ENCODE peak calls at places on chromosomes 16 and 17, in six cellular contexts. One of them, this sample, is unnamed.

GRCh38 chr17:57523926-57524634 is 221.0 kb downstream of the CCDC182 start:
- DNase-seq in fibroblast of lung: peak; percentile 78
- DNase-seq in IMR-90: peak; percentile 61
- DNase-seq in A549: peak; percentile 43
- DNase-seq in GM23338: no peak
- DNase-seq in trophoblast cell: no peak
- DNase-seq in this sample: no peak

GRCh38 chr16:68470461-68471150 is 22.3 kb upstream of the SMPD3 start:
- DNase-seq in fibroblast of lung: no peak
- DNase-seq in IMR-90: no peak
- DNase-seq in A549: no peak
- DNase-seq in GM23338: no peak
- DNase-seq in trophoblast cell: no peak
- DNase-seq in this sample: peak; percentile 42

GRCh38 chr17:19386974-19387920 is at the start of gene MFAP4:
- DNase-seq in fibroblast of lung: peak; percentile 90
- DNase-seq in IMR-90: peak; percentile 90
- DNase-seq in A549: no peak
- DNase-seq in GM23338: peak; percentile 77
- DNase-seq in trophoblast cell: no peak
- DNase-seq in this sample: no peak

GRCh38 chr17:35295686-35296085 is 52.8 kb downstream of the SLFN5 start:
- DNase-seq in fibroblast of lung: no peak
- DNase-seq in IMR-90: no peak
- DNase-seq in A549: no peak
- DNase-seq in GM23338: no peak
- DNase-seq in trophoblast cell: no peak
- DNase-seq in this sample: no peak

GRCh38 chr17:82848022-82848592 is 8.3 kb upstream of the ZNF750 start:
- DNase-seq in fibroblast of lung: peak; percentile 76
- DNase-seq in IMR-90: peak; percentile 79
- DNase-seq in A549: no peak
- DNase-seq in GM23338: no peak
- DNase-seq in trophoblast cell: peak; percentile 48
- DNase-seq in this sample: no peak

GRCh38 chr17:80426671-80427326 is 11.8 kb downstream of the ENDOV start:
- DNase-seq in fibroblast of lung: peak; percentile 34
- DNase-seq in IMR-90: peak; percentile 50
- DNase-seq in A549: peak; percentile 95
- DNase-seq in GM23338: peak; percentile 90
- DNase-seq in trophoblast cell: peak; percentile 72
- DNase-seq in this sample: peak; percentile 89

GRCh38 chr17:48439875-48440505 is 10.0 kb upstream of the SKAP1 start:
- DNase-seq in fibroblast of lung: no peak
- DNase-seq in IMR-90: no peak
- DNase-seq in A549: no peak
- DNase-seq in GM23338: no peak
- DNase-seq in trophoblast cell: no peak
- DNase-seq in this sample: peak; percentile 58

GRCh38 chr17:18129041-18129502 is 20.5 kb downstream of the MYO15A start:
- DNase-seq in fibroblast of lung: peak; percentile 44
- DNase-seq in IMR-90: peak; percentile 68
- DNase-seq in A549: no peak
- DNase-seq in GM23338: no peak
- DNase-seq in trophoblast cell: no peak
- DNase-seq in this sample: no peak

GRCh38 chr16:83809092-83809491 is 1.3 kb downstream of the HSBP1 start:
- DNase-seq in fibroblast of lung: no peak
- DNase-seq in IMR-90: no peak
- DNase-seq in A549: no peak
- DNase-seq in GM23338: no peak
- DNase-seq in trophoblast cell: no peak
- DNase-seq in this sample: no peak

GRCh38 chr17:50348522-50349240 is 2.8 kb downstream of the XYLT2 start:
- DNase-seq in fibroblast of lung: peak; percentile 56
- DNase-seq in IMR-90: peak; percentile 53
- DNase-seq in A549: no peak
- DNase-seq in GM23338: no peak
- DNase-seq in trophoblast cell: no peak
- DNase-seq in this sample: no peak

GRCh38 chr16:59126486-59126885 is 392.4 kb upstream of the GOT2 start:
- DNase-seq in fibroblast of lung: no peak
- DNase-seq in IMR-90: no peak
- DNase-seq in A549: no peak
- DNase-seq in GM23338: no peak
- DNase-seq in trophoblast cell: no peak
- DNase-seq in this sample: no peak

GRCh38 chr17:74842599-74843351 is 16.9 kb downstream of the GRIN2C start:
- DNase-seq in fibroblast of lung: peak; percentile 51
- DNase-seq in IMR-90: peak; percentile 46
- DNase-seq in A549: peak; percentile 96
- DNase-seq in GM23338: peak; percentile 89
- DNase-seq in trophoblast cell: peak; percentile 19
- DNase-seq in this sample: no peak

GRCh38 chr16:1621851-1622250 is 9.7 kb downstream of the CRAMP1 start:
- DNase-seq in fibroblast of lung: no peak
- DNase-seq in IMR-90: no peak
- DNase-seq in A549: no peak
- DNase-seq in GM23338: no peak
- DNase-seq in trophoblast cell: no peak
- DNase-seq in this sample: no peak

GRCh38 chr17:17782425-17783120 is 54.2 kb downstream of the SREBF1 start:
- DNase-seq in fibroblast of lung: peak; percentile 30
- DNase-seq in IMR-90: no peak
- DNase-seq in A549: no peak
- DNase-seq in GM23338: peak; percentile 61
- DNase-seq in trophoblast cell: no peak
- DNase-seq in this sample: peak; percentile 52

GRCh38 chr17:78358538-78359215 is 1.2 kb downstream of the SOCS3 start:
- DNase-seq in fibroblast of lung: peak; percentile 76
- DNase-seq in IMR-90: peak; percentile 53
- DNase-seq in A549: no peak
- DNase-seq in GM23338: peak; percentile 67
- DNase-seq in trophoblast cell: no peak
- DNase-seq in this sample: no peak

GRCh38 chr17:72715906-72716572 is 376.4 kb downstream of the SLC39A11 start:
- DNase-seq in fibroblast of lung: peak; percentile 97
- DNase-seq in IMR-90: peak; percentile 98
- DNase-seq in A549: peak; percentile 93
- DNase-seq in GM23338: no peak
- DNase-seq in trophoblast cell: peak; percentile 63
- DNase-seq in this sample: no peak

GRCh38 chr17:42517516-42517915 is 18.5 kb upstream of the NAGLU start:
- DNase-seq in fibroblast of lung: peak; percentile 89
- DNase-seq in IMR-90: peak; percentile 92
- DNase-seq in A549: peak; percentile 100
- DNase-seq in GM23338: peak; percentile 90
- DNase-seq in trophoblast cell: peak; percentile 90
- DNase-seq in this sample: peak; percentile 77

GRCh38 chr17:68613739-68614298 is 12.7 kb upstream of the FAM20A start:
- DNase-seq in fibroblast of lung: no peak
- DNase-seq in IMR-90: no peak
- DNase-seq in A549: peak; percentile 21
- DNase-seq in GM23338: peak; percentile 97
- DNase-seq in trophoblast cell: peak; percentile 37
- DNase-seq in this sample: peak; percentile 86

GRCh38 chr17:44170499-44171201 is at the start of gene ASB16:
- DNase-seq in fibroblast of lung: peak; percentile 41
- DNase-seq in IMR-90: peak; percentile 55
- DNase-seq in A549: no peak
- DNase-seq in GM23338: peak; percentile 53
- DNase-seq in trophoblast cell: no peak
- DNase-seq in this sample: no peak

GRCh38 chr17:48541574-48542113 is 3.3 kb downstream of the HOXB2 start:
- DNase-seq in fibroblast of lung: no peak
- DNase-seq in IMR-90: peak; percentile 69
- DNase-seq in A549: no peak
- DNase-seq in GM23338: peak; percentile 59
- DNase-seq in trophoblast cell: peak; percentile 15
- DNase-seq in this sample: no peak

GRCh38 chr16:73916839-73917594 is 379.6 kb upstream of the PSMD7 start:
- DNase-seq in fibroblast of lung: no peak
- DNase-seq in IMR-90: no peak
- DNase-seq in A549: no peak
- DNase-seq in GM23338: no peak
- DNase-seq in trophoblast cell: no peak
- DNase-seq in this sample: no peak

DNA sequence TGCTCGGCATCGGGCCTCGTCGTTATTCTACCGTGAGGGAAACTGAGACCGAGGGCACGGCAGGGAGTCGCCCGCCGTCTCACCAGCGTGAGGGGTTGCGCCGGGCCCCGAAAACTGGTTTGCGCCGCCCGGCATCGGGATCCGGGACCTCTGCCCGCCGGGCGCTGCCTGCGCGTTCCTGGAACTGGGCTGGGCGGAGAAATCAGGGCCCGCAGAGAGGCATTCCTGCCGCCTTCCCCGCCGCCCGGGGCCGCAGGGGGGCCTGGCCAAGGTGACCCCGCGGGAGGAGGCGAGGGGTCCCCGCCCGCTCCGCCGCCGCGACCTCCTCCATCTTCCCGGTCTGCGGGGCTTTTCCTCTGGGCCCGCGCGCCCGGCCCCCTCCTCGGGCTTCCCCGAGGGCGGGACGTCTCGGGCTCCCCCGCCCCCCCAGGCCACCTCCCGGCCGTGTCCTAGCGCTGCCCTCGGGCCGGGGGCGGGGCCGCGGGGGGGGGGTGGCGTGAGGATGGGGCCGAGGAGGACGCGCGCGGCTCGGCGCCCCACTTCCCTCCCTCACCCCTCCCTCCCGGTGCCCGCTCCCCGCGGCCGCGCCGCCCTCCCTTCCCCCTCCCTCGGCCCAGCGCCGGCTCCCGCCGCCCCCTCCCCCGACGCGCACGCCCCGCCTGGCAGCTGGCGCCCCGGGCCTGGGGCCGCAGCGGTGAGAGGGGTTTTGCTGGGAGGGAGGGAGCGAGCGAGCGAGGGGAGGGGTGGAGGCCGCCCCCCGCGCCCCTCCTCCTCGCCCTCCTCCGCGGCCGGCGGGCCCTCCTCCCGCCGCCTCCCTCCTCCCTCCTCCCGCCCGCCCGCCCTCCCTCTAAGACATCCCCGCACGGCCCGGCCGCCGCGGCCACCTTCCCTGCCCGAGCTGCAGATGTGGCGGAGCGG is at the start of gene GLIS2:
- DNase-seq in fibroblast of lung: peak; percentile 86
- DNase-seq in IMR-90: peak; percentile 82
- DNase-seq in A549: peak; percentile 78
- DNase-seq in GM23338: peak; percentile 89
- DNase-seq in trophoblast cell: peak; percentile 66
- DNase-seq in this sample: peak; percentile 19
- H3K4me3 ChIP-seq in fibroblast of lung: peak within 1 kb of the TSS; percentile 94
- H3K4me3 ChIP-seq in IMR-90: peak within 1 kb of the TSS; percentile 74
- H3K4me3 ChIP-seq in A549: peak within 1 kb of the TSS; percentile 87
- H3K4me3 ChIP-seq in GM23338: peak within 1 kb of the TSS; percentile 84
- H3K4me3 ChIP-seq in trophoblast cell: peak within 1 kb of the TSS; percentile 78
- H3K4me3 ChIP-seq in this sample: peak within 1 kb of the TSS; percentile 48

DNA sequence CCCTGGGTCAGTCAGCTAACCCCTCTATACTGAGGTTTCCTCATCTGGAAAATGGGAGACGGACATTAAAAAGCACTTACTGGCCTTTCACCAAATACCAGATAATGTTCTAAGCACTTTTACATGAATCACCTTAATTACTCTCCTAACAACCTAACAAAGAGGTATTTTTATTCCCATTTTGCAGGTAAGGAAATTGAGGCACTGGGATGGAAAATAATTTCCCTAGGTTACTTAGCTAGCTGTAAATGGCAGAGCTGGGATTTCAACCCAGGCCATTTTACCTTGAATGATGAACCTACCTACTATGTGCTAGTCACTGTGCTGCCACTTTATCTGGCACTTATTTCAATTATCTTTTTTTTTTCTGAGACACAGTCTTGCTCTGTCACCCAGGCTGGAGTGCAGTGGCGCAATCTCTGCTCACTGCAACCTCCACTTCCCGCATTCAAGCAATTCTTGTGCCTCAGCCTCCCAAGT is 3.7 kb downstream of the KIF22 start:
- DNase-seq in fibroblast of lung: no peak
- DNase-seq in IMR-90: no peak
- DNase-seq in A549: no peak
- DNase-seq in GM23338: no peak
- DNase-seq in trophoblast cell: no peak
- DNase-seq in this sample: no peak
- H3K4me2 ChIP-seq in fibroblast of lung: no peak overlapping the region
- H3K4me2 ChIP-seq in IMR-90: no peak overlapping the region
- H3K4me2 ChIP-seq in A549: no peak overlapping the region
- H3K4me2 ChIP-seq in GM23338: no peak overlapping the region
- H3K4me2 ChIP-seq in trophoblast cell: no peak overlapping the region
- H3K4me2 ChIP-seq in this sample: peak overlapping the region; percentile 25

DNA sequence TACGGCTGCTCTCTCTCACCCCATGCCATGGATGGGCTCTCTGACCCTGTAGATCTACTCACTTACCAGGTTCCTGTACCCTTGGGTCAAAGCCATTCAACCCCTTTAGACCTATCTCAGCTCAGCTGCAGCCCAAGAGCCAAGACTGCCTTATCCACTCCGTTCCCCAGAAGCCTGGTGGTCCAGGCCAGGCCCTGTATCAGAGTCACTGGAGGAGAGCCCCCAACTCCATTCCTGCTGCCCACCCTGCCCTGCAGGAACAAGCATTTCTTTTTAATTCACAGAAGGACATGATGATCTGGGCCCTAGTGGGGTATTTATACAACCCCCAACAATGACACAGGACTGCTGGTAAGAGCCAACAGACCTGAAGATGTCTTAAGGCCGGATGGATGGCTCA is 76.8 kb downstream of the AIPL1 start:
- DNase-seq in fibroblast of lung: no peak
- DNase-seq in IMR-90: no peak
- DNase-seq in A549: no peak
- DNase-seq in GM23338: no peak
- DNase-seq in trophoblast cell: no peak
- DNase-seq in this sample: no peak
- H3K4me3 ChIP-seq in fibroblast of lung: no peak overlapping the region
- H3K4me3 ChIP-seq in IMR-90: no peak overlapping the region
- H3K4me3 ChIP-seq in A549: no peak overlapping the region
- H3K4me3 ChIP-seq in GM23338: no peak overlapping the region
- H3K4me3 ChIP-seq in trophoblast cell: no peak overlapping the region
- H3K4me3 ChIP-seq in this sample: no peak overlapping the region

DNA sequence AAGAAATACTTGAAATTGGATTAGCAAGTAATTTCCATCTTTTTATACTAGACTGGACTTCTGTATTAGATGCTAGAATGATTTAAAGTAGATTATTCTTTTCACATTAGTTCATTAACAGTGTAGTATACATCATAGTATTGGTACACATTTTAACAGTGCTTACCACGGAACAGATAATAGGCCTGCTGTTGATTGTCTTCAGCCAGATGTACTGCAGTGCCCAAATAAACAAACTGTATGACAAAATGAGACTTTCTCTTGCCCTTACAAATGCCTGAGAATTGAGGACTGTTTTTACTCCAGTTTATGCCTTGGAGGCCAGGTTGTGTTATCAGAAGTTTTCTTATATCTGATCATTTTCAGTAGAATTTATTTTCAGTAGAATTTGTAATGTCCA is 631 bp downstream of the EVI2A start:
- DNase-seq in fibroblast of lung: peak; percentile 26
- DNase-seq in IMR-90: peak; percentile 37
- DNase-seq in A549: no peak
- DNase-seq in GM23338: no peak
- DNase-seq in trophoblast cell: no peak
- DNase-seq in this sample: no peak
- H3K4me2 ChIP-seq in fibroblast of lung: peak overlapping the region; percentile 81
- H3K4me2 ChIP-seq in IMR-90: no peak overlapping the region
- H3K4me2 ChIP-seq in A549: no peak overlapping the region
- H3K4me2 ChIP-seq in GM23338: no peak overlapping the region
- H3K4me2 ChIP-seq in trophoblast cell: no peak overlapping the region
- H3K4me2 ChIP-seq in this sample: peak overlapping the region; percentile 93

This sample was measured in OCI-LY7.